ENCODE peak calls at places on chromosomes 4 and X, in six cellular contexts. One of them, this sample, is unnamed.

GRCh38 chr4:185209031-185209851 is at the start of gene SNX25:
- DNase-seq in AG09319: no peak
- DNase-seq in Daoy: peak
- DNase-seq in DMS79: peak
- DNase-seq in activated T-cell treated with anti-CD3 and anti-CD28 coated beads, Interleukin-2, amount 50 U/mL, for 1 hour: peak
- DNase-seq in Kasumi-1: peak
- DNase-seq in this sample: peak

GRCh38 chrX:112819013-112819635 is 21.5 kb downstream of the AMOT start:
- DNase-seq in AG09319: peak
- DNase-seq in activated T-cell treated with anti-CD3 and anti-CD28 coated beads, Interleukin-2, amount 50 U/mL, for 1 hour: no peak
- DNase-seq in DMS79: no peak
- DNase-seq in Daoy: no peak
- DNase-seq in Kasumi-1: no peak
- DNase-seq in this sample: no peak

GRCh38 chr4:1347410-1347864 is 429 bp downstream of the UVSSA start:
- DNase-seq in AG09319: peak
- DNase-seq in Daoy: peak
- DNase-seq in Kasumi-1: peak
- DNase-seq in activated T-cell treated with anti-CD3 and anti-CD28 coated beads, Interleukin-2, amount 50 U/mL, for 1 hour: no peak
- DNase-seq in DMS79: no peak
- DNase-seq in this sample: peak

GRCh38 chr4:172802041-172802440 is 366.6 kb upstream of the GALNT7 start:
- DNase-seq in AG09319: no peak
- DNase-seq in Daoy: no peak
- DNase-seq in Kasumi-1: no peak
- DNase-seq in activated T-cell treated with anti-CD3 and anti-CD28 coated beads, Interleukin-2, amount 50 U/mL, for 1 hour: no peak
- DNase-seq in DMS79: no peak
- DNase-seq in this sample: no peak

GRCh38 chr4:89129080-89129640 is 17.8 kb downstream of the TIGD2 start:
- DNase-seq in DMS79: no peak
- DNase-seq in AG09319: no peak
- DNase-seq in Kasumi-1: no peak
- DNase-seq in Daoy: no peak
- DNase-seq in activated T-cell treated with anti-CD3 and anti-CD28 coated beads, Interleukin-2, amount 50 U/mL, for 1 hour: no peak
- DNase-seq in this sample: no peak

GRCh38 chr4:183437452-183437851 is 7.0 kb upstream of the CDKN2AIP start:
- DNase-seq in AG09319: no peak
- DNase-seq in activated T-cell treated with anti-CD3 and anti-CD28 coated beads, Interleukin-2, amount 50 U/mL, for 1 hour: no peak
- DNase-seq in Kasumi-1: no peak
- DNase-seq in DMS79: no peak
- DNase-seq in Daoy: no peak
- DNase-seq in this sample: no peak

GRCh38 chr4:84597450-84597849 is 14.5 kb downstream of the CDS1 start:
- DNase-seq in Daoy: peak
- DNase-seq in Kasumi-1: no peak
- DNase-seq in DMS79: no peak
- DNase-seq in activated T-cell treated with anti-CD3 and anti-CD28 coated beads, Interleukin-2, amount 50 U/mL, for 1 hour: no peak
- DNase-seq in AG09319: no peak
- DNase-seq in this sample: no peak

GRCh38 chr4:154471924-154472323 is 19.7 kb downstream of the DCHS2 start:
- DNase-seq in Kasumi-1: no peak
- DNase-seq in Daoy: no peak
- DNase-seq in activated T-cell treated with anti-CD3 and anti-CD28 coated beads, Interleukin-2, amount 50 U/mL, for 1 hour: no peak
- DNase-seq in DMS79: no peak
- DNase-seq in AG09319: no peak
- DNase-seq in this sample: no peak

GRCh38 chr4:20916106-20916505 is 215.8 kb downstream of the PACRGL start:
- DNase-seq in Kasumi-1: no peak
- DNase-seq in AG09319: no peak
- DNase-seq in Daoy: no peak
- DNase-seq in activated T-cell treated with anti-CD3 and anti-CD28 coated beads, Interleukin-2, amount 50 U/mL, for 1 hour: no peak
- DNase-seq in DMS79: no peak
- DNase-seq in this sample: no peak

GRCh38 chr4:68461790-68462189 is 14.5 kb downstream of the TMPRSS11E start:
- DNase-seq in Daoy: no peak
- DNase-seq in activated T-cell treated with anti-CD3 and anti-CD28 coated beads, Interleukin-2, amount 50 U/mL, for 1 hour: no peak
- DNase-seq in Kasumi-1: no peak
- DNase-seq in DMS79: no peak
- DNase-seq in AG09319: no peak
- DNase-seq in this sample: no peak

GRCh38 chr4:168028568-168028967 is 63.8 kb upstream of the ANXA10 start:
- DNase-seq in Kasumi-1: no peak
- DNase-seq in activated T-cell treated with anti-CD3 and anti-CD28 coated beads, Interleukin-2, amount 50 U/mL, for 1 hour: no peak
- DNase-seq in DMS79: no peak
- DNase-seq in Daoy: peak
- DNase-seq in AG09319: no peak
- DNase-seq in this sample: peak

GRCh38 chr4:102438873-102439614 is 62.1 kb upstream of the NFKB1 start:
- DNase-seq in AG09319: peak
- DNase-seq in Kasumi-1: no peak
- DNase-seq in DMS79: no peak
- DNase-seq in Daoy: peak
- DNase-seq in activated T-cell treated with anti-CD3 and anti-CD28 coated beads, Interleukin-2, amount 50 U/mL, for 1 hour: no peak
- DNase-seq in this sample: peak

GRCh38 chr4:53598901-53599300 is 7.6 kb upstream of the LNX1 start:
- DNase-seq in AG09319: no peak
- DNase-seq in DMS79: no peak
- DNase-seq in Kasumi-1: no peak
- DNase-seq in Daoy: peak
- DNase-seq in activated T-cell treated with anti-CD3 and anti-CD28 coated beads, Interleukin-2, amount 50 U/mL, for 1 hour: no peak
- DNase-seq in this sample: peak